ENCODE peak calls at places on chromosomes 5 and 9, in nine cellular contexts. One of them, this sample, is unnamed.

GRCh38 chr5:176387384-176387925 is 943 bp downstream of the NOP16 start:
- DNase-seq in HT1080: no peak
- DNase-seq in NCI-H1930: no peak
- DNase-seq in GM13977: no peak
- DNase-seq in Right ventricle myocardium inferior: no peak
- DNase-seq in NCI-H1092: no peak
- DNase-seq in stimulated activated CD8-positive, alpha-beta memory T cell treated with anti-CD3 and anti-CD28 coated beads, Interleukin-12 subunit alpha, Interleukin-12 subunit beta, amount 100 ng/mL, for 1 hour: no peak
- DNase-seq in HT-29: peak
- DNase-seq in lower lobe of right lung: no peak
- DNase-seq in this sample: no peak

GRCh38 chr5:145975361-145976066 is 39.1 kb downstream of the SH3RF2 start:
- DNase-seq in HT1080: peak
- DNase-seq in NCI-H1930: no peak
- DNase-seq in GM13977: no peak
- DNase-seq in Right ventricle myocardium inferior: no peak
- DNase-seq in NCI-H1092: no peak
- DNase-seq in stimulated activated CD8-positive, alpha-beta memory T cell treated with anti-CD3 and anti-CD28 coated beads, Interleukin-12 subunit alpha, Interleukin-12 subunit beta, amount 100 ng/mL, for 1 hour: no peak
- DNase-seq in HT-29: peak
- DNase-seq in lower lobe of right lung: no peak
- DNase-seq in this sample: no peak

GRCh38 chr5:142800776-142801494 is 30.8 kb downstream of the ARHGAP26 start:
- DNase-seq in HT1080: no peak
- DNase-seq in NCI-H1930: no peak
- DNase-seq in GM13977: no peak
- DNase-seq in Right ventricle myocardium inferior: no peak
- DNase-seq in NCI-H1092: no peak
- DNase-seq in stimulated activated CD8-positive, alpha-beta memory T cell treated with anti-CD3 and anti-CD28 coated beads, Interleukin-12 subunit alpha, Interleukin-12 subunit beta, amount 100 ng/mL, for 1 hour: no peak
- DNase-seq in HT-29: no peak
- DNase-seq in lower lobe of right lung: no peak
- DNase-seq in this sample: no peak

GRCh38 chr5:32083981-32084430 is 90.1 kb downstream of the GOLPH3 start:
- DNase-seq in HT1080: no peak
- DNase-seq in NCI-H1930: no peak
- DNase-seq in GM13977: no peak
- DNase-seq in Right ventricle myocardium inferior: no peak
- DNase-seq in NCI-H1092: no peak
- DNase-seq in stimulated activated CD8-positive, alpha-beta memory T cell treated with anti-CD3 and anti-CD28 coated beads, Interleukin-12 subunit alpha, Interleukin-12 subunit beta, amount 100 ng/mL, for 1 hour: no peak
- DNase-seq in HT-29: no peak
- DNase-seq in lower lobe of right lung: no peak
- DNase-seq in this sample: no peak

GRCh38 chr5:149442563-149443182 is 63.6 kb upstream of the IL17B start:
- DNase-seq in HT1080: peak
- DNase-seq in NCI-H1930: no peak
- DNase-seq in GM13977: peak
- DNase-seq in Right ventricle myocardium inferior: peak
- DNase-seq in NCI-H1092: peak
- DNase-seq in stimulated activated CD8-positive, alpha-beta memory T cell treated with anti-CD3 and anti-CD28 coated beads, Interleukin-12 subunit alpha, Interleukin-12 subunit beta, amount 100 ng/mL, for 1 hour: peak
- DNase-seq in HT-29: peak
- DNase-seq in lower lobe of right lung: peak
- DNase-seq in this sample: peak

GRCh38 chr5:27682600-27682999 is 644.2 kb upstream of the CDH9 start:
- DNase-seq in HT1080: peak
- DNase-seq in NCI-H1930: no peak
- DNase-seq in GM13977: no peak
- DNase-seq in Right ventricle myocardium inferior: no peak
- DNase-seq in NCI-H1092: no peak
- DNase-seq in stimulated activated CD8-positive, alpha-beta memory T cell treated with anti-CD3 and anti-CD28 coated beads, Interleukin-12 subunit alpha, Interleukin-12 subunit beta, amount 100 ng/mL, for 1 hour: no peak
- DNase-seq in HT-29: peak
- DNase-seq in lower lobe of right lung: no peak
- DNase-seq in this sample: no peak

GRCh38 chr9:113509463-113509862 is 45.9 kb downstream of the RGS3 start:
- DNase-seq in HT1080: no peak
- DNase-seq in NCI-H1930: no peak
- DNase-seq in GM13977: no peak
- DNase-seq in Right ventricle myocardium inferior: no peak
- DNase-seq in NCI-H1092: no peak
- DNase-seq in stimulated activated CD8-positive, alpha-beta memory T cell treated with anti-CD3 and anti-CD28 coated beads, Interleukin-12 subunit alpha, Interleukin-12 subunit beta, amount 100 ng/mL, for 1 hour: no peak
- DNase-seq in HT-29: no peak
- DNase-seq in lower lobe of right lung: no peak
- DNase-seq in this sample: no peak

GRCh38 chr9:136409557-136410455 is 608 bp downstream of the ENTR1 start:
- DNase-seq in HT1080: no peak
- DNase-seq in NCI-H1930: no peak
- DNase-seq in GM13977: peak
- DNase-seq in Right ventricle myocardium inferior: no peak
- DNase-seq in NCI-H1092: peak
- DNase-seq in stimulated activated CD8-positive, alpha-beta memory T cell treated with anti-CD3 and anti-CD28 coated beads, Interleukin-12 subunit alpha, Interleukin-12 subunit beta, amount 100 ng/mL, for 1 hour: no peak
- DNase-seq in HT-29: peak
- DNase-seq in lower lobe of right lung: peak
- DNase-seq in this sample: no peak

GRCh38 chr9:73083519-73083918 is 68.1 kb upstream of the ANXA1 start:
- DNase-seq in HT1080: no peak
- DNase-seq in NCI-H1930: no peak
- DNase-seq in GM13977: no peak
- DNase-seq in Right ventricle myocardium inferior: no peak
- DNase-seq in NCI-H1092: no peak
- DNase-seq in stimulated activated CD8-positive, alpha-beta memory T cell treated with anti-CD3 and anti-CD28 coated beads, Interleukin-12 subunit alpha, Interleukin-12 subunit beta, amount 100 ng/mL, for 1 hour: no peak
- DNase-seq in HT-29: no peak
- DNase-seq in lower lobe of right lung: no peak
- DNase-seq in this sample: no peak